ENCODE peak calls at places on chromosomes 12 and 14, in four cellular contexts. One of them, this sample, is unnamed.

GRCh38 chr14:38578278-38578681 is 322.4 kb upstream of the CLEC14A start:
- DNase-seq in HepG2: no peak
- DNase-seq in K562: no peak
- DNase-seq in Panc1: no peak
- DNase-seq in this sample: no peak

GRCh38 chr14:99879401-99880295 is 86.4 kb downstream of the EML1 start:
- DNase-seq in HepG2: no peak
- DNase-seq in K562: no peak
- DNase-seq in Panc1: no peak
- DNase-seq in this sample: no peak

GRCh38 chr14:33959692-33960151 is 8.8 kb upstream of the EGLN3 start:
- DNase-seq in HepG2: no peak
- DNase-seq in K562: no peak
- DNase-seq in Panc1: no peak
- DNase-seq in this sample: no peak

GRCh38 chr12:123960856-123961255 is 11.8 kb downstream of the CCDC92 start:
- DNase-seq in HepG2: no peak
- DNase-seq in K562: no peak
- DNase-seq in Panc1: no peak
- DNase-seq in this sample: no peak

GRCh38 chr14:77100961-77101360 is 2.9 kb downstream of the CIPC start:
- DNase-seq in HepG2: no peak
- DNase-seq in K562: no peak
- DNase-seq in Panc1: no peak
- DNase-seq in this sample: no peak

GRCh38 chr14:38134631-38135030 is 73.1 kb upstream of the SSTR1 start:
- DNase-seq in HepG2: no peak
- DNase-seq in K562: no peak
- DNase-seq in Panc1: no peak
- DNase-seq in this sample: no peak

GRCh38 chr12:115934046-115934445 is 343.4 kb downstream of the MED13L start:
- DNase-seq in HepG2: no peak
- DNase-seq in K562: no peak
- DNase-seq in Panc1: no peak
- DNase-seq in this sample: no peak

GRCh38 chr14:68459480-68460136 is 333.3 kb downstream of the ZFP36L1 start:
- DNase-seq in HepG2: no peak
- DNase-seq in K562: no peak
- DNase-seq in Panc1: no peak
- DNase-seq in this sample: no peak

GRCh38 chr12:107685360-107686248 is at the start of gene PWP1:
- DNase-seq in HepG2: peak
- DNase-seq in K562: peak
- DNase-seq in Panc1: peak
- DNase-seq in this sample: peak

GRCh38 chr12:92139634-92140555 is 5.8 kb downstream of the BTG1 start:
- DNase-seq in HepG2: no peak
- DNase-seq in K562: no peak
- DNase-seq in Panc1: no peak
- DNase-seq in this sample: no peak

DNA sequence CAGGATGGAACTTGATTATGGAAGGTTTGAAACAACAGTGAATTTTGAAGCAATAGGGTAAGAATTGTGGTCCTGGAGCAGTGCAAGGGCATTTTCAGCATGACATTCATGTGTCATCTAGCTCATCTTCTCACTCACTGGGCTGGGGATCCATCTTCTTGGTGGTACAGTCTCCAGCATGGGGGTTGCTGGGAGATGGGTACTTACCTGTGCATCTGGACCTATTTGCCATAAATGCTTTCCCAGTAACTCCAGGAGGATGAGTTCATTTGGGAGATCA is 7.2 kb downstream of the HSP90AA1 start:
- DNase-seq in HepG2: no peak
- DNase-seq in K562: no peak
- DNase-seq in Panc1: no peak
- DNase-seq in this sample: no peak
- TF ChIP-seq TCF7L2 in HepG2: no peak
- TF ChIP-seq TCF7L2 in K562: no peak
- TF ChIP-seq TCF7L2 in Panc1: no peak
- TF ChIP-seq TCF7L2 in this sample: no peak

DNA sequence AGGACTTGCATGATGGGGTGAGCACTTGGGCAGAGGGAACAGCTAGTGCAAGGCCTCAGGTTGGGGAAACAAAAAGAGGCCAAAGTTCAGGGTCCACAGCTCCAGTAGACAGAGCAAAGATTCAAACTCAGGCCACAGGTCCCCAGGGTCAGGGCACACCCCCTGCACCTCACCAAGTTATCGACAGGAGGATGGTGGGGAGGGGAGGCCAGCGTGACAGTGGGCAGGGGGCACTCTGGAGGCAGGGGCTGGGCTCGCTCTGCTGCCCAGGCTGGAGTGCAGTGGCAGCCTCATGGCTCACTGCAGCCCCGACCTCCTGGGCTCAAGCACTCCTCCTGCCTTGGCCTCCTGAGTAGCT is 32.4 kb upstream of the ULK1 start:
- DNase-seq in HepG2: peak
- DNase-seq in K562: no peak
- DNase-seq in Panc1: no peak
- DNase-seq in this sample: no peak
- TF ChIP-seq TCF7L2 in HepG2: no peak
- TF ChIP-seq TCF7L2 in K562: no peak
- TF ChIP-seq TCF7L2 in Panc1: no peak
- TF ChIP-seq TCF7L2 in this sample: no peak

DNA sequence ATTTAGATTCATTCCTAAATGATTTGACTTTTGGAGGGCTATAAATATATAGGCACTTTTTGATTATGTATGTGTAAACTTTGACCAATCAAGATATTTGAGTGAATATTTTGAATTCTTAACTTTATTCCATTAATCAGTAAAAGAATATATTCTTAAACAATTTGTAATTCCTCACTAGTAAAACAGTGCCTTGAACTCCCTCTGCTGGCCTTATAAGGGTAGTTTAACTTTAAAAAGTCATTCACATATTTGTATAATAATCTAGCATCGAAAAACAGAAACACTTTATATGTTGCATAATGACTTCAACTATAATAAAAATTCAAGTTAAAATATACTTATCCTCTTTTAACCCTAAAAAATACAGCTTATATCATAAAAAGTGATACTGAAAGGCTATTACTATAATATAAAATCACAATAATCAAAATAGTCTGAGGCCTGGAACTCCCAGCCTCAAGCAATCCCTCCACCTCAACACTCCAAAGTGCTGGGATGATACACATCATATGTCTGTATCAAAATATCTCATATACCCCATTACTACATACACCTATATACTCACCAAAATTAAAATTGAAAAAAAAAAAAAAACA is 31.2 kb downstream of the CCDC59 start:
- DNase-seq in HepG2: peak
- DNase-seq in K562: no peak
- DNase-seq in Panc1: no peak
- DNase-seq in this sample: peak
- TF ChIP-seq TCF7L2 in HepG2: no peak
- TF ChIP-seq TCF7L2 in K562: no peak
- TF ChIP-seq TCF7L2 in Panc1: no peak
- TF ChIP-seq TCF7L2 in this sample: no peak

GRCh38 chr12:57813971-57814771 is 4.4 kb downstream of the AVIL start:
- DNase-seq in HepG2: peak
- DNase-seq in K562: no peak
- DNase-seq in Panc1: no peak
- DNase-seq in this sample: no peak

GRCh38 chr12:57816001-57816854 is 2.3 kb downstream of the AVIL start:
- DNase-seq in HepG2: no peak
- DNase-seq in K562: no peak
- DNase-seq in Panc1: no peak
- DNase-seq in this sample: no peak

GRCh38 chr12:57815177-57816000 is 3.1 kb downstream of the AVIL start:
- DNase-seq in HepG2: peak
- DNase-seq in K562: peak
- DNase-seq in Panc1: no peak
- DNase-seq in this sample: no peak

GRCh38 chr12:57816855-57817151 is 1.7 kb downstream of the AVIL start:
- DNase-seq in HepG2: no peak
- DNase-seq in K562: peak
- DNase-seq in Panc1: no peak
- DNase-seq in this sample: no peak

GRCh38 chr12:57817261-57817989 is 1.1 kb downstream of the AVIL start:
- DNase-seq in HepG2: no peak
- DNase-seq in K562: no peak
- DNase-seq in Panc1: no peak
- DNase-seq in this sample: no peak
- TF ChIP-seq TCF7L2 in HepG2: no peak
- TF ChIP-seq TCF7L2 in K562: no peak
- TF ChIP-seq TCF7L2 in Panc1: no peak
- TF ChIP-seq TCF7L2 in this sample: no peak

DNA sequence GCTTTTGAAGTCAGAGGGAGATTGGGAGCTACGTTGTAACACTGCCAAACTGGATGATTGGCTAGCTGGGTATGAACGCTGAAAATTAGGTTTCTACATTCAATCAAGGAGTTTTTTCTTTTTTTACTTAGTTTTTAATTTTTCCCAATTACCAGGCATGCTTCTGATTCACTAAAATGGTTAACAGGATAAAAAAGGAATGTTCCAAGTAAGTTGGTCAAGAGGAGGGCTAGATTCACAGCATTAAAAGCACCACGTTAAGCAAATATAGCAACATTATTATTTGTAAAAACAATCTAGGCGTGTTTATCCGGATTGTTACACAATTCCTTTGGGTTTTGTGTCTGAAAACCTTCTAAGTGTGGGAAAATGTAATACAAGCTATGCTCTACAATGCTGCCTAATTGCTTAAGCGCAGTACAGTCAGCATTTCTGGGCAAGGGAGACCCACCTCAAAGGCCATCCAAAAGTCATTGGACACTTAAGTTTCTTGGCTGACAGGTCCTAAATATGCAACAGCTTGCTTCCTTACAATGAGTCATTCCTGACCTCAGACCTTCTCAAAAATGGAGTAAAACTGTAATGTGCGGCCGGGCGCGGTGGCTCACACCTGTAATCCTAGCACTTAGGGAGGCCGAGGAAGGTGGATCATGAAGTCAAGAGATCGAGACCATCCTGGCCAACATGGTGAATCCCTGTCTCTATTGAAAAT is 1.2 kb downstream of the RPLP0 start:
- DNase-seq in HepG2: no peak
- DNase-seq in K562: no peak
- DNase-seq in Panc1: no peak
- DNase-seq in this sample: no peak
- TF ChIP-seq TCF7L2 in HepG2: no peak
- TF ChIP-seq TCF7L2 in K562: no peak
- TF ChIP-seq TCF7L2 in Panc1: no peak
- TF ChIP-seq TCF7L2 in this sample: no peak

GRCh38 chr14:24369463-24369862 is 1.5 kb downstream of the NFATC4 start:
- DNase-seq in HepG2: no peak
- DNase-seq in K562: no peak
- DNase-seq in Panc1: no peak
- DNase-seq in this sample: no peak

GRCh38 chr14:24367506-24368214 is at the start of gene NFATC4:
- DNase-seq in HepG2: peak
- DNase-seq in K562: peak
- DNase-seq in Panc1: no peak
- DNase-seq in this sample: peak

GRCh38 chr14:24369907-24370687 is 2.1 kb downstream of the NFATC4 start:
- DNase-seq in HepG2: no peak
- DNase-seq in K562: no peak
- DNase-seq in Panc1: no peak
- DNase-seq in this sample: no peak

GRCh38 chr14:24368215-24368561 is 204 bp downstream of the NFATC4 start:
- DNase-seq in HepG2: no peak
- DNase-seq in K562: no peak
- DNase-seq in Panc1: no peak
- DNase-seq in this sample: no peak

DNA sequence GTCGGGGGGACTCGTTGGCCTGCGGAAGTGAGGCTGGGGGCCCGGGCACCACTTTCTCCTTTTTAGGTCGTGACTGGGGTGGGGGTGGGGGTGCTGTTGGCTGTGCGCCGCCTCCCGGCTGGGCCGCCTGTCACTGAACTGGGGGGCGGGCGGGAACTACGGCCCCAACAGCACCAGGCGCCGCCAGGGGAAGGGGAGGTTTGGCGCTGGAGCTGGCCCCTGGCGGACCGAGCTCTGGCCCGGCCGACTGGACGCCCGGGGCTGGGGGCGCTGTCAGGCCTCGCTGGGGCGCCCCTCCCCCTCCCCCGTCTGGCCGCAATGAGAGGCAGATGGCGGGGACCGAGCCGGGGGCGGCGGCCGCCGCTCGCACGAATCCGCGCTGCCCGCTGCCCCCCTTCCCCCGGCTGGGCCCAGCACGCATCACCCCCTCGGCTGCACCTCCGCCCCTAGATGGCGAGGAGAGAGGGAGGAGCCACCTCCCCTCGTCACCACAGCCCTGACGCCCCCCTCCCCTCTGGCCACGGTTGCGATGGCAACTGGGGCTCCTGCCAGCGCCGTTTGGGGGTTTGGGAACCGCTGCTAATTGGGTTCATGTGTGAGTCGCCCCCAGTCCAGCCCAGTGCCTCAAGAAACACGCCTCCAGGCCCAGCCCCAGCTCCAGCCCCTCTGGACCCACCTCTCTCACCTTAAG is 723 bp downstream of the NFATC4 start:
- DNase-seq in HepG2: no peak
- DNase-seq in K562: peak
- DNase-seq in Panc1: no peak
- DNase-seq in this sample: no peak
- TF ChIP-seq TCF7L2 in HepG2: no peak
- TF ChIP-seq TCF7L2 in K562: no peak
- TF ChIP-seq TCF7L2 in Panc1: no peak
- TF ChIP-seq TCF7L2 in this sample: no peak

GRCh38 chr12:47120736-47121135 is 41.0 kb upstream of the AMIGO2 start:
- DNase-seq in HepG2: no peak
- DNase-seq in K562: no peak
- DNase-seq in Panc1: no peak
- DNase-seq in this sample: no peak

GRCh38 chr12:47123730-47124129 is 44.0 kb upstream of the AMIGO2 start:
- DNase-seq in HepG2: no peak
- DNase-seq in K562: no peak
- DNase-seq in Panc1: no peak
- DNase-seq in this sample: no peak

GRCh38 chr12:47124451-47124850 is 44.7 kb upstream of the AMIGO2 start:
- DNase-seq in HepG2: no peak
- DNase-seq in K562: no peak
- DNase-seq in Panc1: no peak
- DNase-seq in this sample: no peak

GRCh38 chr12:47121146-47121545 is 41.4 kb upstream of the AMIGO2 start:
- DNase-seq in HepG2: no peak
- DNase-seq in K562: no peak
- DNase-seq in Panc1: no peak
- DNase-seq in this sample: no peak
- TF ChIP-seq TCF7L2 in HepG2: no peak
- TF ChIP-seq TCF7L2 in K562: no peak
- TF ChIP-seq TCF7L2 in Panc1: no peak
- TF ChIP-seq TCF7L2 in this sample: no peak